ENCODE peak calls at places on chromosomes 12 and 14, in ten cellular contexts. D is kidney tubule cell; C is adrenal gland; Z is DMS153; S is NCI-H1417; B is MG63; T is activated gamma-delta T cell treated with Interleukin-2 at 50 U/mL for 16 hours; X is stimulated activated CD8-positive, alpha-beta memory T cell treated with anti-CD3 and anti-CD28 coated beads, Interleukin-4, amount 100 ng/mL, for 24 hours; O is aorta; V is cardiac fibroblast. L is an unnamed sample.

GRCh38 chr14:34463598-34463961 is 1.5 kb upstream of the SPTSSA start:
- DNase-seq in S (no peak), D (no peak), T (no peak), B (no peak), C (no peak), O (no peak), Z (no peak), V (no peak), X (no peak), L (no peak)

GRCh38 chr14:58662759-58663158 is 25.0 kb downstream of the DACT1 start:
- DNase-seq in D (no peak), C (no peak), V (no peak), O (no peak), B (no peak), Z (no peak), T (no peak), S (no peak), X (no peak), L (no peak)

GRCh38 chr14:39469094-39469710 is 37.0 kb upstream of the FBXO33 start:
- DNase-seq in X (peak; percentile 19), T (peak; percentile 6), C (no peak), Z (no peak), V (peak; percentile 25), O (peak; percentile 47), S (no peak), B (no peak), D (no peak), L (peak; percentile 70)

GRCh38 chr12:107027304-107028053 is 40.5 kb upstream of the MTERF2 start:
- DNase-seq in C (peak; percentile 21), O (no peak), V (peak; percentile 98), X (no peak), B (peak; percentile 7), S (peak; percentile 17), Z (peak; percentile 80), D (peak; percentile 97), T (no peak), L (no peak)

GRCh38 chr12:56601503-56601902 is 28.6 kb downstream of the BAZ2A start:
- DNase-seq in S (no peak), O (no peak), T (peak; percentile 24), D (no peak), Z (no peak), C (no peak), B (no peak), V (no peak), X (no peak), L (peak; percentile 52)

GRCh38 chr12:113260636-113261300 is 39.5 kb downstream of the TPCN1 start:
- DNase-seq in S (no peak), D (peak; percentile 61), Z (no peak), X (no peak), V (no peak), T (no peak), O (no peak), C (no peak), B (no peak), L (no peak)

GRCh38 chr14:58772814-58773620 is 135.3 kb downstream of the DACT1 start:
- DNase-seq in D (no peak), C (no peak), V (no peak), X (no peak), B (no peak), T (no peak), S (peak; percentile 55), O (no peak), Z (no peak), L (peak; percentile 38)

GRCh38 chr14:80621701-80622100 is 319.8 kb downstream of the CEP128 start:
- DNase-seq in C (no peak), B (no peak), Z (no peak), D (no peak), S (no peak), X (no peak), V (peak; percentile 88), O (no peak), T (no peak), L (no peak)

GRCh38 chr14:51258788-51259187 is 18.7 kb downstream of the TMX1 start:
- DNase-seq in D (no peak), X (no peak), C (no peak), B (no peak), V (no peak), T (no peak), Z (no peak), S (no peak), O (no peak), L (no peak)

GRCh38 chr14:25122188-25122587 is 72.2 kb upstream of the STXBP6 start:
- DNase-seq in S (no peak), O (no peak), B (peak; percentile 5), T (no peak), V (peak; percentile 40), D (peak; percentile 14), Z (no peak), C (no peak), X (no peak), L (no peak)

GRCh38 chr12:103924761-103925641 is 5.2 kb upstream of the HSP90B1 start:
- DNase-seq in Z (peak; percentile 16), V (peak; percentile 88), S (no peak), D (peak; percentile 86), O (no peak), B (peak; percentile 87), T (peak; percentile 26), X (peak; percentile 18), C (no peak), L (no peak)

L was measured in H9.